ENCODE peak calls at places on chromosomes 1 and 21, in four cellular contexts. V, T, F and R are unnamed samples.

GRCh38 chr1:221845650-221846371 is 103.9 kb upstream of the DUSP10 start:
- DNase-seq in V (no peak), F (no peak), T (peak), R (no peak)

GRCh38 chr1:246332078-246332477 is 175.0 kb downstream of the SMYD3 start:
- DNase-seq in F (no peak), V (no peak), T (no peak), R (no peak)

GRCh38 chr1:202283379-202283844 is 58.3 kb downstream of the UBE2T start:
- DNase-seq in T (peak), F (peak), V (no peak), R (no peak)

GRCh38 chr1:4614371-4615137 is 39.9 kb upstream of the AJAP1 start:
- DNase-seq in T (no peak), F (no peak), V (no peak), R (no peak)

GRCh38 chr21:42176864-42177263 is 42.1 kb upstream of the ABCG1 start:
- DNase-seq in F (no peak), T (peak), V (no peak), R (no peak)

GRCh38 chr1:201436461-201436860 is 14.9 kb upstream of the TNNI1 start:
- DNase-seq in V (no peak), F (no peak), T (no peak), R (no peak)

GRCh38 chr1:187374742-187375141 is 546.0 kb downstream of the PLA2G4A start:
- DNase-seq in F (no peak), T (no peak), V (no peak), R (no peak)

GRCh38 chr21:45341779-45342178 is 54.1 kb upstream of the POFUT2 start:
- DNase-seq in V (no peak), T (peak), F (no peak), R (no peak)

GRCh38 chr1:23352096-23352695 is 8.1 kb upstream of the HNRNPR start:
- DNase-seq in F (no peak), T (no peak), V (no peak), R (no peak)

GRCh38 chr1:230010618-230011332 is 56.3 kb upstream of the GALNT2 start:
- DNase-seq in F (no peak), T (no peak), V (no peak), R (no peak)

GRCh38 chr1:67713071-67713806 is 28.2 kb downstream of the GADD45A start:
- DNase-seq in V (no peak), T (peak), F (no peak), R (no peak)

GRCh38 chr1:192860478-192861185 is 51.8 kb downstream of the RGS2 start:
- DNase-seq in V (no peak), T (no peak), F (no peak), R (no peak)

GRCh38 chr1:205922314-205922713 is 20.9 kb downstream of the SLC26A9 start:
- DNase-seq in F (no peak), T (no peak), V (no peak), R (no peak)

GRCh38 chr1:192159034-192159433 is 772 bp downstream of the RGS18 start:
- DNase-seq in F (no peak), T (no peak), V (no peak), R (no peak)

DNA sequence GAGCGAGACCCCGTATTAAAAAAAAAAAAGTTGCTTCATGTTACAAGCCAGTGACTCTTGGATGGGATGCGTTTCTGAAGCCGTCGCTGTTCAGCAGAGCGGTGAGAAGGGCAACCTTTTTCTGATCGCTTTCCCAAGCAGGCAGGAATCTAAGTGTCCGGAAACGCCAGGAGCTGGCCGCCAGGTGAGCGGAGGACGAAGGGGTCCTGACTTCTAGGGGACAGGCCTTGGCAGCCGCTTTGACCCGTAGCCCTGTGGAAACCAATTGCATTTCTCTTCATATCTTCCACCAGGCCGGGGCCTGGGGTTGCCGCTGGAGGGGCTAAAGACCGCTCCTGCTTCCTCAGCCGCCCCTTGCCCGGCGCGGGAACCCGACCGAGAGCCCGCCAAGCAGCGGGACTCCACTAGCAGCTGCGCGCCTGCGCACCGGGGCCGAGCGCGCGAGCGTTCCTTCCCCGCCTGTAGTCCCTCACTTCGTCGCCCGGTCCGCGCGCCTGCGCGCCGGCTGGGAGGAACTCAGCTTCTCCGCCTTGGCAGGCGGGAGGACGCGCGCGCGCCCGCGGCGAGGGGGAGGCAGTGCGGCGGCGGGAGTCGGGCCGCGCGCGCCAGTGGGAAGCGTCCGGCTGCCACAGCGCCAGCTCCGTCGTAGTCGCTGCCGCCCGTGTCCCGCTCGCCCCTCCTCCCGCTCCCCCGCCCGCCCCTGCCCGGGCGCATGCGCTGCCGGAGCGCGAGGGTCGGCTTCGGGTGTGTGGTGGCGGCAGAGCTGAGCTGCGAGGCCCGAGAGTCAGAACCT is at the start of gene SPEN:
- DNase-seq in T (peak), F (peak), V (peak), R (peak)
- TF ChIP-seq CTCF in T (no peak), F (no peak), V (no peak), R (no peak)

GRCh38 chr21:32648165-32648564 is 36.0 kb upstream of the CFAP298 start:
- DNase-seq in F (no peak), V (no peak), T (no peak), R (no peak)

GRCh38 chr21:32658524-32658923 is 46.3 kb upstream of the CFAP298 start:
- DNase-seq in F (no peak), T (no peak), V (no peak), R (no peak)

DNA sequence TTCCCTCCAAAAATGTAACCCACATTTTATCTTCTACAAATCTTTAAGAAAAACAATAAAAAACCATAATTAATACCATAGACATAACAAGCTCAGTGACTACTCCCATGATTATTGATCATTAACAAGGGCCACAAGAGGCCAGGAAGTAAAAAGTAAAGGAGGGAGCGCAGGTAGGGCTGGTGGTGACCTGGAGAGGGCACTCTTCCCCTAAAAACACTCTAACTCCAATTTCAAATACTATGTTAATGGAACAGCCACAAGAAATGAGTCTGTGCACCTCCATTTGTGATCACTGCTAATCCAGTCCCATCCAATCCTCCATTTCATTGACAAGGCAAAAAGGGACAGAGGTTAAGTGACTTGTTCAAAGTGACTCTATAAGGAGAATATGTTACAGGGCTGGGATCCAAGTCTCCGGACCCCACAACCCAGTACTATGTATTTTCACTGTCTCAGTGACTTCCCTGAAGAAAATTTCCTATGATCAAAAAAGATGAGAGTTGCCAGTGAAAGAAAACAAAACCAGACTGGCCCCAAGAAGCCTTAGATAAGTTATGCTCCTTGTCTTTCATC is 41.2 kb upstream of the CFAP298 start:
- DNase-seq in T (peak), V (peak), F (no peak), R (peak)
- TF ChIP-seq CTCF in T (peak), V (peak), F (peak), R (peak)

DNA sequence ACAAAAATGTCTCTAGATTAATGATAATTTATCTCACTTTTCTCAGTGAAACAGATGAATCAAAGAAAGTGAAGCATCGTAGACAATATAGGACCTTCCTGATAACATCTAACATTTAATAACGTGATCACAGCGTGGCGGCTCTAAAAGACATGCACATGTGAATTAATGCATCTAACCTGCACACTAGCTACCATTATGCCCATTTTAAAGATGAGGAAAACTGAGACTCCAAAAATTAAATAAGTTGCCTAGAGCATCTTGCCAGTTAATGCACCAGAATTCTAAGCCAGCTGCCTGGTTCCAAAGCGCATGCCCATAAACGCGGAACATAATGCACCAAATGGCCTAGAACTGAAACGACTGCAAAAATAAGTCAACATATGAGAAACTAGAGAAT is 23.5 kb downstream of the ERG start:
- DNase-seq in T (no peak), F (no peak), V (no peak), R (no peak)
- TF ChIP-seq CTCF in T (no peak), F (no peak), V (no peak), R (no peak)

DNA sequence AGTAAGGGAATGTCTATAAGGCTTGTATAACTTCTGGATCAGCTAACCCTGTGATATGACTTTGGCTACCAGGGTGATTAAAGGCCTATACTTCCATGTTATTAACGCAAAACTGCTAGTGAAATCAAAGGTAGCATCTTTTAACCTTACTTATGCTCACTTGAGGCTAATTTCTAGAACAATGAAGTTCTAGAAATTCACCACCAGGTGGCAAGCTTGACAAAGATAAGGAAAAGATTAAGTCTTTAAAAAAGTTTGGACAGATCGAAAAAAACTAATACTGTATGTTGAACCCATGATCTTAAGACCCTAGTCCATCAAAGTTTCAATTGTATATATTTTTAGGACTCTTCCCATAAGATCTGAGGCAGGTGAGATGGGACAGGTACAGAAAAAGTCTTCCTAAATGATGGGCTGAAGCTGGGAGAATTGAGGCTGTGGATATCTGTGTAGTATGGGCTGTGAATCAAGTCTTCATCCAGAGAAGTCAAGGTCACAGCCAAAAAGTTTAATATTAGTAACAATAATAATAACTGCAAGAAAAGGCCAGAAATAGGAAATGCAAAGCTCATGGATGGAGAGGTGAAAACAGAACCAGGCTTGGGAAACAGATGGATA is 18.8 kb downstream of the KYAT3 start:
- DNase-seq in V (peak), T (peak), F (no peak), R (no peak)
- TF ChIP-seq CTCF in V (peak), T (peak), F (peak), R (peak)

DNA sequence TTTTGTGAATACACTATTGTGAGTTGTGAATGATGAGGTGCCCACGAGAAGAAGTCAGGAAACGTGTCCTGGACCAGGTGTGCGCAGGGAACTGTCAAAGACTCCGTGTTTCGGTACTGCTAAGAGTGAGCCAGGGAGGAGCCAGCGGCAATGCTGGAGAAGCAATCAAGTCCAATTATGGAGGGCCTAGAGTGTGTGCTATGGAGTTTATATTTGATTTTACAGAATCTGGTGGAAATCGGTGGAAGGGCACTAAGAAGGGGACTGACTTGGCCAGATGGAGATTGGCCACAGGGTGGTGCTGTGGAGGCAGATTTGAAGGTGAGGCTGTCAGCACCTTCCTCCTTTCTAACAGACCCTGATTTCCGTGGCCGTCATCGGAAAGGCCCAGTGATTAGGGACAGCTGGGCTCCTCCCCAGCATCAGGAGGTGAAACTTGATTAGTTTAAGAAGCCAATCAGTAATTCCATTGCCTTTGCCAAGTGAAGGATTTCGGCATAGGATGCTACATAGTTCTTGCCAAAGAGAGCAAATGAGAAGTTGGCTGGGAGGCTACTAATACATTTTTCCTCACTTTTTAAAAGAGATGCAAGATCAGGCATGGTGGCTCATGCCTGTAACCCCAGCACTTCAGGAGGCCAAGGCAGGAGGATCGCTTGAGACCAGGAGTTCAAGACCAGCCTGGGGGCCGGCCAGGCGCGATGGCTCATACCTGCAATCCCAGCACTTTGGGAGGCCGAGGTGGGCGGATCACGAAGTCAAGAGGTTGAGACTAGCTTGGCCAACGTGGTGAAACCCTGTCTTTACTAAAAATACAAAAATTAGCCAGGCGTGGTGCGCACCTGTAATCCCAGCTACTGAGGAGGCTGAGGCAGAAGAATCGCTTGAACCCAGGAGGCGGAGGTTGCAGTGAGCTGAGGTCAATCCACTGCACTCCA is 7.0 kb downstream of the PTCH2 start:
- DNase-seq in T (peak), V (peak), F (peak), R (peak)
- TF ChIP-seq CTCF in T (peak), V (peak), F (peak), R (peak)

GRCh38 chr1:195373831-195374230 is 1234.4 kb downstream of the KCNT2 start:
- DNase-seq in T (no peak), V (no peak), F (no peak), R (no peak)

DNA sequence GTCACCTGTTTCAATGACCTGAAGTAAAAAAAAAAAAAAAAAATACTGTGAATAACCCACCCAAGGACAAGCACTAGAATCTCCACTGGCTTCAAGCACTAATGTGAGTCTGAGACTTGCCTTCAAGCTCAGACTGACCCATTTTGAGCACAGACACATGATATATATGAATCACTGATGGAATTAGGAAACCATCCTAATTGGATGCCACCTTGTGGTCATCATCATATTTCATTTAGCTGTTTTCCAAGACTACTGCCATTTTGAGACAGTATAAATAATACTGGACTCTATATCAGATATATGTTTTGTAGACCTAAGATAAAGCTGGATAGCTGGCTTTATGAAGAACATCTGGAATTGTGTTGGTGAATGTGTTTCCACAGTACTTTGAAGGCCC is 1232.0 kb downstream of the KCNT2 start:
- DNase-seq in T (no peak), F (no peak), V (no peak), R (no peak)
- TF ChIP-seq CTCF in T (no peak), F (no peak), V (no peak), R (peak)

DNA sequence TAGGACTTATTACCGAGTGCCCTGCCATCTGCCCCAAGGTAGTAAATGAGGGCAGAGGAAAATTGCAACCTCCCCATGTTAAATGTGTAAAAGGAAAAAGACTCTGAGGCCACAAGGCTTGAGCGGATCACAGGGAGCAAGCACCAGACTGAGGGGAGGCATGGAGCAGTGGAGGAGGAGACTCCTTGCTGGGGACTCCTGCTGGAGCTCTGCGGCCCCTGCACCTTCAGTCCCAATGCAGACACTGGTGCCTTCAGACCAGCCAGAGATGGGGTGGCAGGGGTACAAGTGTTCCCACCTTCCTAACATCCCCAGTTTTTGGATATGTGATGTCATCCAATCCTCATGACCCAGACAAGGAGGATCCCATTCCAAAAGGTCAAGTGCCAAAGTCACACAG is 128.4 kb upstream of the NGF start:
- DNase-seq in V (no peak), T (no peak), F (no peak), R (peak)
- TF ChIP-seq CTCF in V (no peak), T (peak), F (no peak), R (no peak)

DNA sequence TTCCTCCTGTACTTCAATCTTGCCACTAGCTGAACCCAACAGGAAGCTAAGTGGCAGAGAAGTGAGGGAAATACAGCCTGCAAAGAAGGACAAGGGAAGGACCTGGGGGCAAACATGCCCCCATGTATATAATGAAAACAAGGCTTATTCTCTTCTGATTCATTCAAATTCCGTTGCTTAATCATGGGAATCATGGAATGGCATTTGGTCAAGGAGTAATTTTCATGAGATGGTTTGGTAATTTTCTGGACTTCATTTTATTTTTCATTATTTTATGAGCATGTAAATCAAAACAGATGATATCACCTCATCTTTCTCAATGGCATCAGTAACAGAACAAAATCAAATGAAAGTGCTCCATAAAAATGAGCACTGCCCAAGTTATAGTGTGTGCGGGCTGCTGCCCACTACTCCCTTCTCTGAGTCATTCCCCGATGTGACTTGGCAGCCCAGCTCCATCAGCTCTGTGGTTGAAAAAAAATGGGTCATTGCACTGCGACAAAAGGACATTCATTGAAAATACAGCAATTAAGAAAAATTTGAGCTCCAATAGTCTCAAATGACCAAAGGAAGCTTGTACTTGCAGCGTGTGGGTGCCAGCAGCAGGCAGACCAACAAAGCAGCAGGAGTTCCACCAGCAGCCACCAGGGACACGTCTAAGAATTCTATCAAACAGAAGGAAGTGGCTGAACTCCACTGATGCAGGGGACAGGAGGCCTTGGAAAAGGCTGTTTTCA is 84.3 kb upstream of the VAV3 start:
- DNase-seq in F (peak), T (no peak), V (peak), R (peak)
- TF ChIP-seq CTCF in F (peak), T (peak), V (peak), R (peak)